ENCODE peak calls at places on chromosomes 12 and 14, in ten cellular contexts. One of them, this sample, is unnamed.
A peak's percentile ranks its signal among the peaks of the same experiment; 100 is the strongest.

GRCh38 chr12:111628505-111629260 is 29.6 kb upstream of the ATXN2 start:
- DNase-seq in fibroblast of mammary gland: no peak
- DNase-seq in activated CD4-positive, alpha-beta T cell treated with anti-CD3 and anti-CD28 coated beads, Interleukin-2, amount 50 U/mL, for 24 hours: no peak
- DNase-seq in mucosa of descending colon: no peak
- DNase-seq in activated naive CD8-positive, alpha-beta T cell treated with anti-CD3 and anti-CD28 coated beads, Interleukin-2, amount 50 U/mL, for 24 hours: no peak
- DNase-seq in skeletal muscle cell: no peak
- DNase-seq in hippocampal formation: no peak
- DNase-seq in AG04449: no peak
- DNase-seq in Ammon's horn: no peak
- DNase-seq in SK-N-SH: no peak
- DNase-seq in this sample: no peak

GRCh38 chr12:92603741-92604432 is 98.9 kb upstream of the PLEKHG7 start:
- DNase-seq in skeletal muscle cell: peak; percentile 53
- DNase-seq in hippocampal formation: no peak
- DNase-seq in activated CD4-positive, alpha-beta T cell treated with anti-CD3 and anti-CD28 coated beads, Interleukin-2, amount 50 U/mL, for 24 hours: no peak
- DNase-seq in Ammon's horn: no peak
- DNase-seq in activated naive CD8-positive, alpha-beta T cell treated with anti-CD3 and anti-CD28 coated beads, Interleukin-2, amount 50 U/mL, for 24 hours: no peak
- DNase-seq in SK-N-SH: no peak
- DNase-seq in fibroblast of mammary gland: peak; percentile 54
- DNase-seq in mucosa of descending colon: no peak
- DNase-seq in AG04449: no peak
- DNase-seq in this sample: no peak

GRCh38 chr12:79020106-79020505 is 155.5 kb downstream of the SYT1 start:
- DNase-seq in AG04449: no peak
- DNase-seq in SK-N-SH: peak; percentile 5
- DNase-seq in mucosa of descending colon: no peak
- DNase-seq in activated naive CD8-positive, alpha-beta T cell treated with anti-CD3 and anti-CD28 coated beads, Interleukin-2, amount 50 U/mL, for 24 hours: no peak
- DNase-seq in hippocampal formation: no peak
- DNase-seq in activated CD4-positive, alpha-beta T cell treated with anti-CD3 and anti-CD28 coated beads, Interleukin-2, amount 50 U/mL, for 24 hours: no peak
- DNase-seq in skeletal muscle cell: no peak
- DNase-seq in Ammon's horn: peak; percentile 35
- DNase-seq in fibroblast of mammary gland: peak; percentile 25
- DNase-seq in this sample: no peak

GRCh38 chr12:119592232-119592631 is 1.3 kb upstream of the TMEM233 start:
- DNase-seq in activated CD4-positive, alpha-beta T cell treated with anti-CD3 and anti-CD28 coated beads, Interleukin-2, amount 50 U/mL, for 24 hours: no peak
- DNase-seq in SK-N-SH: peak; percentile 62
- DNase-seq in mucosa of descending colon: no peak
- DNase-seq in skeletal muscle cell: peak; percentile 31
- DNase-seq in Ammon's horn: no peak
- DNase-seq in activated naive CD8-positive, alpha-beta T cell treated with anti-CD3 and anti-CD28 coated beads, Interleukin-2, amount 50 U/mL, for 24 hours: no peak
- DNase-seq in hippocampal formation: no peak
- DNase-seq in AG04449: no peak
- DNase-seq in fibroblast of mammary gland: peak; percentile 71
- DNase-seq in this sample: no peak

GRCh38 chr12:3964404-3964803 is 91.2 kb upstream of the PARP11 start:
- DNase-seq in AG04449: no peak
- DNase-seq in activated CD4-positive, alpha-beta T cell treated with anti-CD3 and anti-CD28 coated beads, Interleukin-2, amount 50 U/mL, for 24 hours: no peak
- DNase-seq in mucosa of descending colon: no peak
- DNase-seq in activated naive CD8-positive, alpha-beta T cell treated with anti-CD3 and anti-CD28 coated beads, Interleukin-2, amount 50 U/mL, for 24 hours: peak; percentile 53
- DNase-seq in hippocampal formation: no peak
- DNase-seq in Ammon's horn: no peak
- DNase-seq in skeletal muscle cell: no peak
- DNase-seq in fibroblast of mammary gland: peak; percentile 10
- DNase-seq in SK-N-SH: peak; percentile 24
- DNase-seq in this sample: no peak

GRCh38 chr12:112096667-112097066 is 11.9 kb downstream of the NAA25 start:
- DNase-seq in activated CD4-positive, alpha-beta T cell treated with anti-CD3 and anti-CD28 coated beads, Interleukin-2, amount 50 U/mL, for 24 hours: no peak
- DNase-seq in activated naive CD8-positive, alpha-beta T cell treated with anti-CD3 and anti-CD28 coated beads, Interleukin-2, amount 50 U/mL, for 24 hours: no peak
- DNase-seq in hippocampal formation: no peak
- DNase-seq in skeletal muscle cell: peak; percentile 24
- DNase-seq in Ammon's horn: no peak
- DNase-seq in SK-N-SH: no peak
- DNase-seq in mucosa of descending colon: no peak
- DNase-seq in AG04449: peak; percentile 16
- DNase-seq in fibroblast of mammary gland: peak; percentile 90
- DNase-seq in this sample: no peak

GRCh38 chr14:22843123-22843925 is 6.9 kb downstream of the MMP14 start:
- DNase-seq in activated CD4-positive, alpha-beta T cell treated with anti-CD3 and anti-CD28 coated beads, Interleukin-2, amount 50 U/mL, for 24 hours: no peak
- DNase-seq in SK-N-SH: no peak
- DNase-seq in activated naive CD8-positive, alpha-beta T cell treated with anti-CD3 and anti-CD28 coated beads, Interleukin-2, amount 50 U/mL, for 24 hours: no peak
- DNase-seq in mucosa of descending colon: no peak
- DNase-seq in AG04449: no peak
- DNase-seq in fibroblast of mammary gland: no peak
- DNase-seq in Ammon's horn: no peak
- DNase-seq in skeletal muscle cell: no peak
- DNase-seq in hippocampal formation: no peak
- DNase-seq in this sample: no peak

GRCh38 chr12:74890237-74890599 is 319.4 kb downstream of the KCNC2 start:
- DNase-seq in skeletal muscle cell: peak; percentile 73
- DNase-seq in mucosa of descending colon: no peak
- DNase-seq in hippocampal formation: no peak
- DNase-seq in activated naive CD8-positive, alpha-beta T cell treated with anti-CD3 and anti-CD28 coated beads, Interleukin-2, amount 50 U/mL, for 24 hours: no peak
- DNase-seq in AG04449: peak; percentile 56
- DNase-seq in SK-N-SH: no peak
- DNase-seq in activated CD4-positive, alpha-beta T cell treated with anti-CD3 and anti-CD28 coated beads, Interleukin-2, amount 50 U/mL, for 24 hours: no peak
- DNase-seq in Ammon's horn: peak; percentile 39
- DNase-seq in fibroblast of mammary gland: peak; percentile 85
- DNase-seq in this sample: peak; percentile 20

GRCh38 chr14:92503756-92504491 is 9.7 kb upstream of the RIN3 start:
- DNase-seq in fibroblast of mammary gland: peak; percentile 63
- DNase-seq in SK-N-SH: no peak
- DNase-seq in skeletal muscle cell: no peak
- DNase-seq in activated CD4-positive, alpha-beta T cell treated with anti-CD3 and anti-CD28 coated beads, Interleukin-2, amount 50 U/mL, for 24 hours: no peak
- DNase-seq in Ammon's horn: no peak
- DNase-seq in activated naive CD8-positive, alpha-beta T cell treated with anti-CD3 and anti-CD28 coated beads, Interleukin-2, amount 50 U/mL, for 24 hours: no peak
- DNase-seq in AG04449: no peak
- DNase-seq in mucosa of descending colon: no peak
- DNase-seq in hippocampal formation: no peak
- DNase-seq in this sample: no peak

GRCh38 chr12:27924350-27925140 is 48.0 kb downstream of the PTHLH start:
- DNase-seq in SK-N-SH: no peak
- DNase-seq in AG04449: no peak
- DNase-seq in fibroblast of mammary gland: peak; percentile 46
- DNase-seq in Ammon's horn: no peak
- DNase-seq in mucosa of descending colon: no peak
- DNase-seq in hippocampal formation: no peak
- DNase-seq in activated CD4-positive, alpha-beta T cell treated with anti-CD3 and anti-CD28 coated beads, Interleukin-2, amount 50 U/mL, for 24 hours: no peak
- DNase-seq in activated naive CD8-positive, alpha-beta T cell treated with anti-CD3 and anti-CD28 coated beads, Interleukin-2, amount 50 U/mL, for 24 hours: no peak
- DNase-seq in skeletal muscle cell: no peak
- DNase-seq in this sample: no peak

GRCh38 chr14:63174760-63175191 is 29.5 kb upstream of the RHOJ start:
- DNase-seq in mucosa of descending colon: peak; percentile 15
- DNase-seq in SK-N-SH: peak; percentile 55
- DNase-seq in skeletal muscle cell: no peak
- DNase-seq in AG04449: no peak
- DNase-seq in fibroblast of mammary gland: peak; percentile 54
- DNase-seq in Ammon's horn: peak; percentile 46
- DNase-seq in hippocampal formation: no peak
- DNase-seq in activated naive CD8-positive, alpha-beta T cell treated with anti-CD3 and anti-CD28 coated beads, Interleukin-2, amount 50 U/mL, for 24 hours: no peak
- DNase-seq in activated CD4-positive, alpha-beta T cell treated with anti-CD3 and anti-CD28 coated beads, Interleukin-2, amount 50 U/mL, for 24 hours: no peak
- DNase-seq in this sample: no peak

GRCh38 chr12:47558625-47559345 is 147.0 kb downstream of the RPAP3 start:
- DNase-seq in Ammon's horn: no peak
- DNase-seq in fibroblast of mammary gland: no peak
- DNase-seq in SK-N-SH: no peak
- DNase-seq in hippocampal formation: no peak
- DNase-seq in activated CD4-positive, alpha-beta T cell treated with anti-CD3 and anti-CD28 coated beads, Interleukin-2, amount 50 U/mL, for 24 hours: no peak
- DNase-seq in activated naive CD8-positive, alpha-beta T cell treated with anti-CD3 and anti-CD28 coated beads, Interleukin-2, amount 50 U/mL, for 24 hours: no peak
- DNase-seq in skeletal muscle cell: no peak
- DNase-seq in mucosa of descending colon: no peak
- DNase-seq in AG04449: no peak
- DNase-seq in this sample: no peak

GRCh38 chr14:90093942-90094595 is 32.3 kb downstream of the KCNK13 start:
- DNase-seq in activated CD4-positive, alpha-beta T cell treated with anti-CD3 and anti-CD28 coated beads, Interleukin-2, amount 50 U/mL, for 24 hours: no peak
- DNase-seq in hippocampal formation: no peak
- DNase-seq in mucosa of descending colon: no peak
- DNase-seq in fibroblast of mammary gland: peak; percentile 35
- DNase-seq in skeletal muscle cell: no peak
- DNase-seq in activated naive CD8-positive, alpha-beta T cell treated with anti-CD3 and anti-CD28 coated beads, Interleukin-2, amount 50 U/mL, for 24 hours: no peak
- DNase-seq in AG04449: peak; percentile 9
- DNase-seq in Ammon's horn: no peak
- DNase-seq in SK-N-SH: no peak
- DNase-seq in this sample: no peak

GRCh38 chr12:19542606-19543005 is 103.3 kb downstream of the AEBP2 start:
- DNase-seq in activated naive CD8-positive, alpha-beta T cell treated with anti-CD3 and anti-CD28 coated beads, Interleukin-2, amount 50 U/mL, for 24 hours: no peak
- DNase-seq in fibroblast of mammary gland: no peak
- DNase-seq in hippocampal formation: no peak
- DNase-seq in AG04449: no peak
- DNase-seq in Ammon's horn: no peak
- DNase-seq in skeletal muscle cell: no peak
- DNase-seq in mucosa of descending colon: no peak
- DNase-seq in SK-N-SH: no peak
- DNase-seq in activated CD4-positive, alpha-beta T cell treated with anti-CD3 and anti-CD28 coated beads, Interleukin-2, amount 50 U/mL, for 24 hours: no peak
- DNase-seq in this sample: no peak

GRCh38 chr12:75724913-75725312 is 213.5 kb upstream of the KRR1 start:
- DNase-seq in SK-N-SH: peak; percentile 37
- DNase-seq in skeletal muscle cell: peak; percentile 75
- DNase-seq in activated naive CD8-positive, alpha-beta T cell treated with anti-CD3 and anti-CD28 coated beads, Interleukin-2, amount 50 U/mL, for 24 hours: no peak
- DNase-seq in hippocampal formation: no peak
- DNase-seq in fibroblast of mammary gland: peak; percentile 92
- DNase-seq in activated CD4-positive, alpha-beta T cell treated with anti-CD3 and anti-CD28 coated beads, Interleukin-2, amount 50 U/mL, for 24 hours: no peak
- DNase-seq in mucosa of descending colon: no peak
- DNase-seq in Ammon's horn: peak; percentile 40
- DNase-seq in AG04449: no peak
- DNase-seq in this sample: peak; percentile 44

GRCh38 chr14:59570122-59570521 is 6.5 kb downstream of the CCDC175 start:
- DNase-seq in mucosa of descending colon: peak; percentile 25
- DNase-seq in Ammon's horn: no peak
- DNase-seq in SK-N-SH: no peak
- DNase-seq in skeletal muscle cell: no peak
- DNase-seq in fibroblast of mammary gland: no peak
- DNase-seq in activated naive CD8-positive, alpha-beta T cell treated with anti-CD3 and anti-CD28 coated beads, Interleukin-2, amount 50 U/mL, for 24 hours: no peak
- DNase-seq in hippocampal formation: no peak
- DNase-seq in AG04449: no peak
- DNase-seq in activated CD4-positive, alpha-beta T cell treated with anti-CD3 and anti-CD28 coated beads, Interleukin-2, amount 50 U/mL, for 24 hours: no peak
- DNase-seq in this sample: no peak

GRCh38 chr14:78848234-78848820 is 678.2 kb downstream of the NRXN3 start:
- DNase-seq in activated naive CD8-positive, alpha-beta T cell treated with anti-CD3 and anti-CD28 coated beads, Interleukin-2, amount 50 U/mL, for 24 hours: peak; percentile 22
- DNase-seq in fibroblast of mammary gland: peak; percentile 30
- DNase-seq in hippocampal formation: peak; percentile 11
- DNase-seq in mucosa of descending colon: peak; percentile 27
- DNase-seq in activated CD4-positive, alpha-beta T cell treated with anti-CD3 and anti-CD28 coated beads, Interleukin-2, amount 50 U/mL, for 24 hours: no peak
- DNase-seq in skeletal muscle cell: peak; percentile 0
- DNase-seq in Ammon's horn: peak; percentile 60
- DNase-seq in AG04449: no peak
- DNase-seq in SK-N-SH: peak; percentile 16
- DNase-seq in this sample: no peak

GRCh38 chr14:85958069-85958468 is 428.1 kb downstream of the FLRT2 start:
- DNase-seq in hippocampal formation: no peak
- DNase-seq in fibroblast of mammary gland: no peak
- DNase-seq in activated CD4-positive, alpha-beta T cell treated with anti-CD3 and anti-CD28 coated beads, Interleukin-2, amount 50 U/mL, for 24 hours: no peak
- DNase-seq in skeletal muscle cell: no peak
- DNase-seq in Ammon's horn: no peak
- DNase-seq in activated naive CD8-positive, alpha-beta T cell treated with anti-CD3 and anti-CD28 coated beads, Interleukin-2, amount 50 U/mL, for 24 hours: no peak
- DNase-seq in mucosa of descending colon: no peak
- DNase-seq in AG04449: no peak
- DNase-seq in SK-N-SH: no peak
- DNase-seq in this sample: no peak

GRCh38 chr12:31234955-31235867 is 90.7 kb downstream of the SINHCAF start:
- DNase-seq in hippocampal formation: peak; percentile 26
- DNase-seq in fibroblast of mammary gland: peak; percentile 16
- DNase-seq in skeletal muscle cell: peak; percentile 22
- DNase-seq in activated CD4-positive, alpha-beta T cell treated with anti-CD3 and anti-CD28 coated beads, Interleukin-2, amount 50 U/mL, for 24 hours: no peak
- DNase-seq in activated naive CD8-positive, alpha-beta T cell treated with anti-CD3 and anti-CD28 coated beads, Interleukin-2, amount 50 U/mL, for 24 hours: no peak
- DNase-seq in AG04449: no peak
- DNase-seq in SK-N-SH: peak; percentile 68
- DNase-seq in Ammon's horn: peak; percentile 59
- DNase-seq in mucosa of descending colon: peak; percentile 41
- DNase-seq in this sample: no peak

GRCh38 chr12:88207921-88208640 is 66.0 kb downstream of the TMTC3 start:
- DNase-seq in SK-N-SH: no peak
- DNase-seq in hippocampal formation: no peak
- DNase-seq in Ammon's horn: no peak
- DNase-seq in activated CD4-positive, alpha-beta T cell treated with anti-CD3 and anti-CD28 coated beads, Interleukin-2, amount 50 U/mL, for 24 hours: no peak
- DNase-seq in AG04449: no peak
- DNase-seq in fibroblast of mammary gland: peak; percentile 96
- DNase-seq in mucosa of descending colon: no peak
- DNase-seq in activated naive CD8-positive, alpha-beta T cell treated with anti-CD3 and anti-CD28 coated beads, Interleukin-2, amount 50 U/mL, for 24 hours: no peak
- DNase-seq in skeletal muscle cell: peak; percentile 91
- DNase-seq in this sample: peak; percentile 86

GRCh38 chr14:29752221-29752923 is 175.3 kb downstream of the PRKD1 start:
- DNase-seq in activated CD4-positive, alpha-beta T cell treated with anti-CD3 and anti-CD28 coated beads, Interleukin-2, amount 50 U/mL, for 24 hours: no peak
- DNase-seq in SK-N-SH: no peak
- DNase-seq in Ammon's horn: no peak
- DNase-seq in fibroblast of mammary gland: no peak
- DNase-seq in skeletal muscle cell: no peak
- DNase-seq in hippocampal formation: no peak
- DNase-seq in mucosa of descending colon: no peak
- DNase-seq in AG04449: no peak
- DNase-seq in activated naive CD8-positive, alpha-beta T cell treated with anti-CD3 and anti-CD28 coated beads, Interleukin-2, amount 50 U/mL, for 24 hours: no peak
- DNase-seq in this sample: no peak

GRCh38 chr14:94367896-94368590 is 20.4 kb downstream of the SERPINA1 start:
- DNase-seq in skeletal muscle cell: no peak
- DNase-seq in Ammon's horn: no peak
- DNase-seq in AG04449: no peak
- DNase-seq in hippocampal formation: no peak
- DNase-seq in activated CD4-positive, alpha-beta T cell treated with anti-CD3 and anti-CD28 coated beads, Interleukin-2, amount 50 U/mL, for 24 hours: no peak
- DNase-seq in activated naive CD8-positive, alpha-beta T cell treated with anti-CD3 and anti-CD28 coated beads, Interleukin-2, amount 50 U/mL, for 24 hours: no peak
- DNase-seq in mucosa of descending colon: no peak
- DNase-seq in SK-N-SH: no peak
- DNase-seq in fibroblast of mammary gland: no peak
- DNase-seq in this sample: no peak